ENCODE peak calls at places on chromosomes 13 and 19, in five cellular contexts. L is stomach, H is tibial nerve, U is heart right ventricle, W is mesendoderm. I is an unnamed sample. For H3K4me1, the result is how much of the 10 kb centered on the place peaks cover.

GRCh38 chr13:83810136-83810535 is 72.1 kb downstream of the SLITRK1 start:
- DNase-seq in L (no peak), H (no peak), U (no peak), W (no peak), I (no peak)

GRCh38 chr13:33111414-33112110 is 95.3 kb downstream of the KL start:
- DNase-seq in L (no peak), H (no peak), U (peak), W (no peak), I (peak)

GRCh38 chr13:95740921-95741320 is 64.0 kb downstream of the DNAJC3 start:
- DNase-seq in L (no peak), H (no peak), U (no peak), W (no peak), I (no peak)

GRCh38 chr19:42132030-42132628 is at the start of gene POU2F2:
- DNase-seq in L (peak), H (no peak), U (peak), W (peak), I (no peak)

GRCh38 chr13:86142080-86142479 is 342.9 kb upstream of the SLITRK6 start:
- DNase-seq in L (no peak), H (no peak), U (no peak), W (no peak), I (no peak)

GRCh38 chr13:43057653-43058317 is 34.4 kb downstream of the DNAJC15 start:
- DNase-seq in L (no peak), H (no peak), U (peak), W (peak), I (no peak)

GRCh38 chr19:8512115-8512967 is 1.6 kb downstream of the ZNF414 start:
- DNase-seq in L (no peak), H (no peak), U (no peak), W (peak), I (peak)

GRCh38 chr13:112333756-112334543 is 42.2 kb upstream of the SPACA7 start:
- DNase-seq in L (no peak), H (no peak), U (no peak), W (no peak), I (peak)

GRCh38 chr19:1167687-1168561 is 6.1 kb downstream of the SBNO2 start:
- DNase-seq in L (no peak), H (no peak), U (no peak), W (no peak), I (no peak)

GRCh38 chr13:41273806-41274441 is 10.5 kb upstream of the MTRF1 start:
- DNase-seq in L (no peak), H (no peak), U (no peak), W (peak), I (no peak)

GRCh38 chr13:58953638-58954037 is 1210.1 kb downstream of the DIAPH3 start:
- DNase-seq in L (no peak), H (no peak), U (no peak), W (no peak), I (no peak)

GRCh38 chr19:11174336-11174735 is 18.8 kb upstream of the SPC24 start:
- DNase-seq in L (no peak), H (no peak), U (no peak), W (no peak), I (no peak)

GRCh38 chr19:35144600-35145436 is 1.8 kb downstream of the FXYD7 start:
- DNase-seq in L (peak), H (no peak), U (no peak), W (peak), I (no peak)
- H3K4me1 ChIP-seq in L (under half), H (under half), U (under half), W (under half), I (under half)

GRCh38 chr19:44738603-44739585 is 9.6 kb upstream of the BCL3 start:
- DNase-seq in L (peak), H (no peak), U (no peak), W (no peak), I (peak)

GRCh38 chr19:44741258-44741731 is 7.2 kb upstream of the BCL3 start:
- DNase-seq in L (no peak), H (no peak), U (peak), W (no peak), I (peak)

GRCh38 chr19:44740351-44740824 is 8.1 kb upstream of the BCL3 start:
- DNase-seq in L (no peak), H (no peak), U (no peak), W (peak), I (no peak)

GRCh38 chr19:44745386-44745831 is 3.1 kb upstream of the BCL3 start:
- DNase-seq in L (peak), H (peak), U (peak), W (peak), I (peak)

GRCh38 chr19:44741841-44742352 is 6.6 kb upstream of the BCL3 start:
- DNase-seq in L (peak), H (peak), U (peak), W (peak), I (peak)
- H3K4me1 ChIP-seq in L (half or more), H (half or more), U (under half), W (under half), I (half or more)

DNA sequence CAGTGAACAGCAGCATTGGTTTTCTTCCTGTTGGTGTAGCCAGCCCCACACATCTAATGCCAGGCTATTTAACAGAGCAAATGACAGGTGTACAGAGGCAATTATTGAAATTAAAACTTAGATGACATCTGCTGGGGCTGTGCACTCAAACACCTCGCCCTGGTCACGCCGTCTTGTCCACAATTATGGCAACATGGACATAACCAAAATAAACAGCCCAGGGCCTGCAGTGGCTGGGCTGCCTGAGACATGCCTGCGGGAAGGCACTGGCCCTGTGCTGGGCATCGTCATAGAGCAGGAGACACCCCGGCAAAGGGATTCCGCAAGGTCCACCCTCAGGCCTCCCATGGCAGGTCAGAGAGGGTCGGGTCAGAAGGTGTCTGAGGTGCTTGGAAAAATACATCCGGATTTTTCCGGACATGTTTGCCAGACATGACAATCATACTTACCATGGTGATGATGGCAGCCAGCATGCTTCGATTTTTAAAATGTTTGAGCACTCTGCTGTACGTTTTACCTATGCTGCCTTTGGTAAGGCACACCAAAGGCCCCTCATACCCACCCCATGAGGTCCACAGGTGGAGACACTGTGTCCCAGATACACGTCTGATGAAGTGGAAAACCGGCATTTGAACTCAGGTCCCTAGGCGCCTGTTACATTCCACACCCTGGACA is 47.8 kb downstream of the TSHZ3 start:
- DNase-seq in L (no peak), H (no peak), U (no peak), W (no peak), I (no peak)
- H3K4me1 ChIP-seq in L (under half), H (under half), U (under half), W (under half), I (under half)

GRCh38 chr19:29942404-29943261 is 594 bp downstream of the URI1 start:
- DNase-seq in L (peak), H (no peak), U (peak), W (peak), I (peak)
- H3K4me1 ChIP-seq in L (half or more), H (half or more), U (under half), W (under half), I (under half)

DNA sequence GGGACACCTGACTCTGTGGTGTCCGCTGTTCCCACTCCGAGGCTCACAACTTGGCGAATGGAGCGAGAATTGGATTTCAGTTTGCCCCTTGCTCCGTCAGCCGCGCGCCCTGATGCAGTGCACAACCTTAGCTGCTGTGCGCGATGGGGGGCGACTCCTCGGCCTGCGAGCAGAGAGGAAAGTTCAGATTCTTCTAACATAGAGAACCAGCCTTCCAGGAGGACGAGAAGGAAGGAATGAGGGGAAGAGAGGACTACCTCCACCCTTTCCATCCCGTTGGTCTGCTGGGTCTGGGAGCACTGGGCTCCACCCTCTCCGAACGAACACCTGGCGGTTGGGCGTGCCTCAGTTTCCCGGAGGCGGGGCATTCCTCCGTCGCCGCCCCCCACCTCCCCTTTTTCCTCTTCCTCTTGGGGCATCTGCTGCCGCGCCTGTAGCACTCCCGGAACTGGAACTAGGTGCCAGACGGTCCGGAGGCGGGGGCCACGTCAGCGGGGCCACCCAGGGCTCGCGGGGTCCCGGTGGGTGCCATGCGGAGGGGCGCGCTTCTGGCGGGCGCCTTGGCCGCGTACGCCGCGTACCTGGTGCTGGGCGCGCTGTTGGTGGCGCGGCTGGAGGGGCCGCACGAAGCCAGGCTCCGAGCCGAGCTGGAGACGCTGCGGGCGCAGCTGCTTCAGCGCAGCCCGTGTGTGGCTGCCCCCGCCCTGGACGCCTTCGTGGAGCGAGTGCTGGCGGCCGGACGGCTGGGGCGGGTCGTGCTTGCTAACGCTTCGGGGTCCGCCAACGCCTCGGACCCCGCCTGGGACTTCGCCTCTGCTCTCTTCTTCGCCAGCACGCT is at the start of gene KCNK6:
- DNase-seq in L (peak), H (no peak), U (peak), W (peak), I (peak)
- H3K4me1 ChIP-seq in L (half or more), H (under half), U (under half), W (under half), I (under half)

DNA sequence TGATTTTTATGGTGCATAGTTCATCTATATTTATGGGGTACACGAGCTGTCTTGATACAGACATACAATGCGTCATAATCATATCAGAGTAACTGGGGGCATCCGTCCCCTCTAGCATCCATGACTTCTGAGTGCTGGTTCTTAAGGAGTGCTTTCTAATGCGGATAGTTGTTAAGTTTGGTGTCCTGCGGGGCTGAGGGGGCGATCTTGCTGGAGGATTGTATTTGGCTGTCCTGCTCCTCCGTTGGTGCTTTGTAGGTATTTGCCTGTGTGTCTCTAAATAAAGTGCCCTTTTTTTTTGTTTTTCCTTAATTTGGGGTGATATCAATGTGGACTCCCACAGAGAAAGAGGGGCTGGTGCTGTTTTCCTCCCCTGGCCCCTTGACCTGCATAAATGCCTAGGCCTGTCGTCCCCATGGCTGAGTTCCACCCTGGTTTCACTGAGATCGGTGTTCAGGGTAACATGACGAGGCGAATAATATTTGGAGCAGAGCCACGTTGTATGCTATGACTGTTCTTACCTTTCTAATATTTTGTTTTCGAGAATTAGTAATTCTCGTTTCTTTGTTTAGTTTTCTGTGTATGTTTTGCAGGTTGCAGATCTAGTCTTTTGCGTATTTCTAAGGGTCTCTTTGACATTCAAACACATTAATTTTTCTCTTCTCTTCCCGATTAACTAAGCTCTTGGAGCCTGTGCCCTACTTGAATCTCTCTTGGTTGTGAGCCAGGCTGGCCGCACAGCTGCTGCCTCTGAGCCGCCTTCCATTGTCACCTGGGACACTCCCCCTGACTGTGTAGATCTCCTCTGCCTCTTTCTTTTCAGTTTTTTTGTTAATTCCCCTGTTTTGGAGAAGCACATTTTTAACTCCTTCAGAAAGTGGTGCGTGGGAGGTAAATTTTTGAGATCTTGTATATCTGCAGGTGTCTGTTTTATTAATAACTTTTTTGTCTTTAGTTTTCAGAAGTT is 100.3 kb downstream of the ARHGEF7 start:
- DNase-seq in L (no peak), H (no peak), U (no peak), W (peak), I (no peak)
- H3K4me1 ChIP-seq in L (half or more), H (half or more), U (under half), W (under half), I (under half)

GRCh38 chr19:28472111-28472510 is 740.8 kb downstream of the UQCRFS1 start:
- DNase-seq in L (no peak), H (no peak), U (no peak), W (no peak), I (peak)
- H3K4me1 ChIP-seq in L (under half), H (under half), U (under half), W (under half), I (under half)

GRCh38 chr19:15249560-15249874 is 17.3 kb upstream of the EPHX3 start:
- DNase-seq in L (no peak), H (no peak), U (no peak), W (no peak), I (no peak)
- H3K4me1 ChIP-seq in L (half or more), H (half or more), U (half or more), W (under half), I (under half)

GRCh38 chr19:46787331-46788100 is 878 bp downstream of the SLC1A5 start:
- DNase-seq in L (peak), H (peak), U (peak), W (peak), I (peak)

GRCh38 chr19:46787040-46787330 is 1.4 kb downstream of the SLC1A5 start:
- DNase-seq in L (no peak), H (no peak), U (no peak), W (no peak), I (no peak)

GRCh38 chr19:46788968-46789338 is 559 bp upstream of the SLC1A5 start:
- DNase-seq in L (no peak), H (no peak), U (no peak), W (no peak), I (no peak)

GRCh38 chr19:46789371-46789770 is 977 bp upstream of the SLC1A5 start:
- DNase-seq in L (no peak), H (no peak), U (no peak), W (no peak), I (no peak)

DNA sequence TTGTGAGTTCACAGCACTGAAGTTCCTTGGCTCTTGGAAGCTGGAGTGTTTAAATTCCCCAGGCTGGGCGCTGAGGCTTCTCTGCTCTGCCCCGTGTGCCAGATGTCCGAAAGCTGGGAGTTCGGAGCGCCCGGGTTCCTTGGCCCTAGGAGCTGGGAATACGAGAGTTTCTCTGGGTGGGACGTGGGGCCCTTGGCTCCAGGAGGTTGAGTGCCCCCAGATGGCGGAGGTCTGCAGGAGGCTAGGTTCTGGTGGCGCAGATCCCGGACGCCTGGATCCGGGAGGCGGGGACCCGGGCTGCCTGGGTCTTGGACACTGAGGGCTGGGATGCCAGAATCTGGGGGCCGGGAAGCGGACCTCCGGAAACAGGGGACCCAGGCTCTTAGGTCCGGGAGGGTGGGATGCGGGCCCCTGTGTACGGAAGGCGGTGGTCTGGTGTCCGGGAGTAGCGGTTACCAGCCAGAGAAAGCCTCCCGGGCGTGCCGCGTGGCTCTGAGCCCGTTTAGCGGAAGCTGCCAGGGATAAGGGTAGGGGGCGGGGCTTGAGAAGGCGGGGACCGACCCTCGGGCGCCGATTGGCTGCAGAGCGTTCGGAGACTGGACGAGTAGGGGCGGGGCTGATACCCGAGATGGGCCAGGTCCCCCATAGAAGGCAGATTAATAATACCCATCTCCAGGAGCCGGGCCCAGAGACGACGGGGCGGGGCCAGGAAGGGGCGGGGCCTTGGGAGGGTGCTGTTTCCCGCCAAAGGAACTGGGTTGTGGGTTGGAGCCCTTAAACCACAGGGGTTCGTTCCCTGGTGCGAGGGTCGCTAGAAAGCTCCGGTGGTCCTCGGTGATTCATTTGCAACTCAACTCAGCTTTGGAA is at the start of gene SLC1A5:
- DNase-seq in L (peak), H (peak), U (peak), W (peak), I (peak)
- H3K4me1 ChIP-seq in L (half or more), H (under half), U (under half), W (under half), I (under half)